ENCODE peak calls at places on chromosome 9, in seven cellular contexts. N is tibial artery; J is aorta; D is kidney; X is PC-3; I is esophagus squamous epithelium; P is CD4-positive, CD25-positive, alpha-beta regulatory T cell. M is an unnamed sample.

GRCh38 chr9:134593756-134594375 is 47.7 kb upstream of the COL5A1 start:
- DNase-seq in D (no peak), I (no peak), X (no peak), J (no peak), N (no peak), P (no peak), M (no peak)

GRCh38 chr9:128503870-128504269 is 649 bp upstream of the GLE1 start:
- DNase-seq in P (no peak), J (no peak), X (no peak), I (no peak), N (peak; percentile 48), D (no peak), M (no peak)

GRCh38 chr9:17536027-17536426 is 42.8 kb upstream of the SH3GL2 start:
- DNase-seq in I (no peak), P (no peak), N (no peak), D (no peak), J (no peak), X (no peak), M (no peak)

GRCh38 chr9:23638011-23638410 is 188.0 kb downstream of the ELAVL2 start:
- DNase-seq in I (no peak), X (peak; percentile 58), N (no peak), D (no peak), P (no peak), J (no peak), M (no peak)

GRCh38 chr9:70477146-70477745 is 62.8 kb upstream of the KLF9 start:
- DNase-seq in J (no peak), N (no peak), D (no peak), X (peak; percentile 44), I (no peak), P (no peak), M (no peak)

GRCh38 chr9:112130997-112131396 is 44.1 kb downstream of the SUSD1 start:
- DNase-seq in D (no peak), N (no peak), X (no peak), P (no peak), J (no peak), I (no peak), M (no peak)

GRCh38 chr9:131873361-131873760 is 133.5 kb upstream of the RAPGEF1 start:
- DNase-seq in I (no peak), N (peak; percentile 39), X (no peak), D (no peak), J (no peak), P (no peak), M (no peak)

GRCh38 chr9:92992549-92992948 is 45.2 kb downstream of the FGD3 start:
- DNase-seq in X (no peak), P (no peak), I (no peak), D (no peak), N (no peak), J (no peak), M (no peak)

GRCh38 chr9:79196606-79197005 is 375.2 kb upstream of the TLE4 start:
- DNase-seq in P (no peak), J (no peak), X (no peak), I (no peak), D (no peak), N (no peak), M (no peak)

GRCh38 chr9:110752766-110753165 is 84.2 kb downstream of the MUSK start:
- DNase-seq in D (no peak), J (no peak), X (peak; percentile 98), N (no peak), I (no peak), P (no peak), M (no peak)

GRCh38 chr9:71518045-71518888 is 250.0 kb downstream of the CEMIP2 start:
- DNase-seq in X (no peak), N (no peak), J (no peak), I (no peak), P (no peak), D (no peak), M (no peak)

GRCh38 chr9:112326194-112326593 is 7.2 kb downstream of the PTBP3 start:
- DNase-seq in X (no peak), J (no peak), I (no peak), P (no peak), N (no peak), D (no peak), M (no peak)

GRCh38 chr9:21994996-21995651 is 533 bp downstream of the CDKN2B-AS1 start:
- DNase-seq in N (peak; percentile 84), X (peak; percentile 63), J (peak; percentile 91), I (peak; percentile 58), D (peak; percentile 89), P (peak; percentile 83), M (peak; percentile 83)

GRCh38 chr9:122087406-122088200 is 5.5 kb downstream of the TTLL11 start:
- DNase-seq in P (no peak), N (peak; percentile 85), I (no peak), J (peak; percentile 71), D (no peak), X (peak; percentile 86), M (no peak)

GRCh38 chr9:89621031-89621430 is 16.2 kb downstream of the GADD45G start:
- DNase-seq in J (no peak), P (no peak), N (no peak), D (no peak), I (no peak), X (no peak), M (no peak)

GRCh38 chr9:78234810-78235209 is 1.1 kb upstream of the CEP78 start:
- DNase-seq in D (no peak), P (no peak), I (no peak), J (no peak), X (no peak), N (no peak), M (no peak)

GRCh38 chr9:68913054-68913453 is 100.9 kb downstream of the PRKACG start:
- DNase-seq in D (no peak), X (peak; percentile 2), N (no peak), P (no peak), I (no peak), J (no peak), M (no peak)

GRCh38 chr9:80074439-80074838 is 502.7 kb downstream of the TLE4 start:
- DNase-seq in I (no peak), J (no peak), P (no peak), X (no peak), D (no peak), N (no peak), M (no peak)

GRCh38 chr9:6946583-6946982 is 188.8 kb downstream of the KDM4C start:
- DNase-seq in P (no peak), X (no peak), I (no peak), J (no peak), D (no peak), N (no peak), M (no peak)

GRCh38 chr9:37034320-37034937 is 361 bp upstream of the PAX5 start:
- DNase-seq in I (no peak), P (no peak), X (peak; percentile 40), J (no peak), N (no peak), D (no peak), M (peak; percentile 35)

GRCh38 chr9:109780453-109781033 is 545 bp downstream of the PALM2AKAP2 start:
- DNase-seq in J (no peak), I (no peak), N (no peak), X (peak; percentile 2), P (no peak), D (no peak), M (peak; percentile 2)

GRCh38 chr9:36136277-36136893 is at the start of gene GLIPR2:
- DNase-seq in D (peak; percentile 93), X (peak; percentile 64), N (peak; percentile 92), P (peak; percentile 79), I (peak; percentile 31), J (peak; percentile 89), M (peak; percentile 92)

GRCh38 chr9:81517954-81518353 is 171.4 kb downstream of the TLE1 start:
- DNase-seq in P (no peak), N (no peak), J (no peak), I (no peak), D (no peak), X (no peak), M (no peak)

GRCh38 chr9:115525438-115526058 is 407.6 kb upstream of the TNC start:
- DNase-seq in I (no peak), N (no peak), X (no peak), P (no peak), D (no peak), J (no peak), M (peak; percentile 19)

GRCh38 chr9:129542761-129543160 is 78.1 kb downstream of the C9orf50 start:
- DNase-seq in D (peak; percentile 5), X (peak; percentile 50), N (no peak), P (no peak), J (no peak), I (no peak), M (no peak)

GRCh38 chr9:4371108-4371507 is 71.2 kb upstream of the GLIS3 start:
- DNase-seq in N (no peak), I (no peak), J (peak; percentile 50), X (peak; percentile 87), D (no peak), P (no peak), M (no peak)

GRCh38 chr9:126813072-126813471 is 8.2 kb downstream of the ZBTB43 start:
- DNase-seq in I (no peak), X (no peak), J (no peak), P (no peak), D (no peak), N (no peak), M (no peak)
- H3K36me3 ChIP-seq in I (peaks cover 93% of the 10 kb centered on the region), X (peaks cover 29% of the 10 kb centered on the region), J (peaks cover 7% of the 10 kb centered on the region), P (peaks cover 51% of the 10 kb centered on the region), D (peaks cover 6% of the 10 kb centered on the region), N (peaks cover 79% of the 10 kb centered on the region), M (no peaks in the 10 kb centered on the region)

DNA sequence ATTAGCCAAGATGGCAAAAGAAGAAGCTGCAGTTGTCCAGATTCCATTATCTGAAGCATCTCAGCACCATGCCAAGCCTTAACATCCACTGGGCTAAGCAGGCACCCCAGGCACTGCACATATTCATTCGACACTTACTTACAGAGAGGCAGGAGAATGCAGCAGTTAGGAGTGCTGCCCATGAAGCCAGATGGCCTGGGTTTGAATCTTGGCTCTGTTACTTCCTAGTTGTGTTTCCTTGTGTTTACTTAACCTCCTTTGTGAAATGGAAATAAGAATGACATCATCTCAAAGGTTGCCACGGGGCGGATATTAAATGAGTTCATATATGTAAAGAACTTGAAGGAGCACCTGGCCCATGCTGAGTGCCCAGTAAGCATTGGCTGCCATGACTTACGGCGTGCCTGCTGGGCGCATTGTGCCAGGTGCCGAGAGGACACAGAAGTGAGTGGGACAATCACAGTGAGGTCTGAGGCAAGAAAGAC is 565.2 kb downstream of the CDK5RAP2 start:
- DNase-seq in J (no peak), N (no peak), D (no peak), X (no peak), I (no peak), P (no peak), M (no peak)
- H3K4me1 ChIP-seq in J (no peaks in the 10 kb centered on the region), N (no peaks in the 10 kb centered on the region), D (no peaks in the 10 kb centered on the region), X (no peaks in the 10 kb centered on the region), I (no peaks in the 10 kb centered on the region), P (no peaks in the 10 kb centered on the region), M (no peaks in the 10 kb centered on the region)

DNA sequence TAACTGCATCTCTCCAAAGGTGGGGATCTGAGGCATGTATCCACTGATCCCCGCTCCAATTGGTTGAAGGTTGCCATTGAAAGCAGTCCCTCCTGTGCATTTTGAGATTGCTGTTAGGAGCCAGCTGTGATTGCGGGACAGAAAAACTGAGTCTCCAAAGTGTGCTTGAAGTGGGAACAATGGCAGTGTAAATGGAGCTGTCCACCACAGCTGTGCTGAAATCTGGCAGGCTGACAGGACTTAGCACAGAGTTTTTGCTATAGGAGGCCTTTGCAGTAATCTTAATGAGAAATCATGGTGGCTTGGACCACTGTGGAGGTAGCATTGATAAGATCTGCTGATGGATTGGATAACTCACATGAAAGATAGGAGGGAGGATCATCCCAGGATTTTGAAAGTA is 3.3 kb downstream of the RNF20 start:
- DNase-seq in N (no peak), J (no peak), P (no peak), D (no peak), X (peak; percentile 17), I (no peak), M (no peak)
- H3K36me3 ChIP-seq in N (peaks cover 46% of the 10 kb centered on the region), J (no peaks in the 10 kb centered on the region), P (peaks cover 57% of the 10 kb centered on the region), D (peaks cover 8% of the 10 kb centered on the region), X (peaks cover 7% of the 10 kb centered on the region), I (peaks cover 64% of the 10 kb centered on the region), M (peaks cover 3% of the 10 kb centered on the region)

GRCh38 chr9:130664191-130665028 is at the start of gene PRDM12:
- DNase-seq in J (no peak), P (no peak), X (no peak), N (no peak), I (no peak), D (no peak), M (no peak)
- H3K4me1 ChIP-seq in J (no peaks in the 10 kb centered on the region), P (peaks cover 59% of the 10 kb centered on the region), X (no peaks in the 10 kb centered on the region), N (no peaks in the 10 kb centered on the region), I (peaks cover 65% of the 10 kb centered on the region), D (no peaks in the 10 kb centered on the region), M (peaks cover 36% of the 10 kb centered on the region)